ENCODE peak calls at places on chromosomes 2 and 18, in nine cellular contexts. A is endothelial cell of umbilical vein; T is pancreas; E is omental fat pad; Q is K562; U is adrenal gland; R is neural progenitor cell; Z is CD8-positive, alpha-beta T cell; B is fibroblast of pulmonary artery. F is an unnamed sample.

GRCh38 chr2:154978244-154978643 is 279.7 kb downstream of the KCNJ3 start:
- DNase-seq in R (no peak), U (no peak), A (no peak), T (no peak), Z (no peak), E (no peak), Q (no peak), B (no peak), F (no peak)

GRCh38 chr2:158894078-158894477 is 74.4 kb upstream of the TANC1 start:
- DNase-seq in A (no peak), B (peak), E (no peak), Z (no peak), T (no peak), R (no peak), U (peak), Q (peak), F (no peak)

GRCh38 chr2:133411857-133412256 is 156.4 kb downstream of the NCKAP5 start:
- DNase-seq in Z (no peak), E (no peak), R (peak), T (no peak), Q (peak), B (no peak), U (no peak), A (no peak), F (no peak)

GRCh38 chr2:56613254-56613653 is 429.5 kb downstream of the CCDC85A start:
- DNase-seq in Q (no peak), U (no peak), Z (no peak), T (no peak), B (no peak), E (no peak), R (no peak), A (no peak), F (no peak)

GRCh38 chr2:179655627-179656026 is 205.8 kb downstream of the ZNF385B start:
- DNase-seq in Z (no peak), B (peak), E (no peak), A (no peak), R (no peak), T (no peak), U (no peak), Q (no peak), F (no peak)

GRCh38 chr2:200302940-200303727 is 3.4 kb upstream of the SPATS2L start:
- DNase-seq in Q (no peak), R (no peak), Z (no peak), E (no peak), T (no peak), U (no peak), B (peak), A (no peak), F (no peak)

GRCh38 chr2:188158337-188159100 is 133.2 kb upstream of the GULP1 start:
- DNase-seq in E (no peak), T (no peak), U (no peak), Z (no peak), Q (no peak), B (peak), R (no peak), A (no peak), F (no peak)

GRCh38 chr2:96119389-96119751 is 3.0 kb upstream of the ADRA2B start:
- DNase-seq in Q (no peak), B (no peak), E (no peak), U (no peak), R (no peak), T (no peak), Z (no peak), A (no peak), F (no peak)

GRCh38 chr2:185391571-185391970 is 347.0 kb upstream of the FSIP2 start:
- DNase-seq in Z (no peak), B (no peak), R (no peak), T (no peak), A (no peak), E (no peak), Q (no peak), U (no peak), F (no peak)

GRCh38 chr2:27776696-27777095 is 5.2 kb downstream of the MRPL33 start:
- DNase-seq in A (no peak), Q (no peak), E (no peak), Z (no peak), T (no peak), U (no peak), R (no peak), B (no peak), F (no peak)

GRCh38 chr2:235659767-235660322 is 166.0 kb downstream of the AGAP1 start:
- DNase-seq in T (no peak), A (no peak), Z (no peak), Q (peak), U (peak), E (no peak), B (peak), R (no peak), F (no peak)

GRCh38 chr2:15728247-15728721 is 136.6 kb downstream of the DDX1 start:
- DNase-seq in E (no peak), R (peak), Q (no peak), A (no peak), T (no peak), U (no peak), B (no peak), Z (no peak), F (no peak)

GRCh38 chr2:120546077-120546864 is 189.4 kb upstream of the GLI2 start:
- DNase-seq in Z (no peak), A (no peak), T (no peak), U (no peak), Q (peak), E (peak), R (peak), B (peak), F (no peak)

GRCh38 chr2:224594840-224595239 is 9.7 kb upstream of the CUL3 start:
- DNase-seq in Q (peak), A (no peak), E (no peak), R (no peak), B (no peak), Z (no peak), U (no peak), T (no peak), F (no peak)

GRCh38 chr2:168816369-168816768 is 13.9 kb downstream of the NOSTRIN start:
- DNase-seq in U (peak), E (no peak), T (no peak), A (no peak), Q (no peak), Z (no peak), B (peak), R (no peak), F (no peak)

GRCh38 chr2:18176679-18177215 is 298.3 kb downstream of the KCNS3 start:
- DNase-seq in U (no peak), A (no peak), E (no peak), R (no peak), T (no peak), B (no peak), Z (no peak), Q (no peak), F (no peak)

GRCh38 chr2:102025016-102025491 is 33.3 kb downstream of the IL1R2 start:
- DNase-seq in R (no peak), E (no peak), B (peak), A (no peak), U (no peak), Z (no peak), Q (no peak), T (no peak), F (no peak)

GRCh38 chr18:57585846-57586242 is 658 bp downstream of the FECH start:
- DNase-seq in U (no peak), Z (no peak), R (peak), A (no peak), B (peak), Q (no peak), T (no peak), E (no peak), F (no peak)

GRCh38 chr2:16014041-16014787 is 73.9 kb downstream of the MYCN start:
- DNase-seq in R (no peak), B (no peak), U (no peak), T (no peak), Z (no peak), E (no peak), Q (no peak), A (no peak), F (no peak)

GRCh38 chr18:36499938-36500337 is 202.4 kb downstream of the FHOD3 start:
- DNase-seq in Q (no peak), R (no peak), Z (no peak), E (no peak), A (no peak), B (peak), T (no peak), U (no peak), F (no peak)

GRCh38 chr2:233691443-233692433 is 952 bp upstream of the UGT1A6 start:
- DNase-seq in E (no peak), Z (no peak), B (no peak), T (no peak), U (no peak), A (no peak), Q (no peak), R (no peak), F (no peak)

GRCh38 chr18:10798727-10799435 is 273.1 kb downstream of the NAPG start:
- DNase-seq in T (no peak), Z (no peak), A (no peak), E (no peak), U (no peak), R (no peak), Q (peak), B (peak), F (no peak)

GRCh38 chr2:233331536-233331935 is 22.8 kb upstream of the DGKD start:
- DNase-seq in Z (peak), T (no peak), U (peak), B (no peak), Q (no peak), R (no peak), E (no peak), A (no peak), F (no peak)

GRCh38 chr18:55503167-55503820 is 84.7 kb downstream of the TCF4 start:
- DNase-seq in B (no peak), Z (no peak), A (peak), R (no peak), T (no peak), E (no peak), U (no peak), Q (no peak), F (no peak)

GRCh38 chr2:158403237-158403636 is 53.3 kb downstream of the CCDC148 start:
- DNase-seq in U (no peak), T (no peak), Q (no peak), E (no peak), R (no peak), Z (no peak), B (no peak), A (no peak), F (no peak)

GRCh38 chr2:172182624-172183023 is 79.9 kb upstream of the DLX2 start:
- DNase-seq in B (no peak), U (no peak), Q (no peak), Z (no peak), R (no peak), A (no peak), E (no peak), T (no peak), F (no peak)
- TF ChIP-seq CTCF in B (no peak), U (no peak), Q (no peak), Z (no peak), R (no peak), A (no peak), E (no peak), T (no peak), F (no peak)

DNA sequence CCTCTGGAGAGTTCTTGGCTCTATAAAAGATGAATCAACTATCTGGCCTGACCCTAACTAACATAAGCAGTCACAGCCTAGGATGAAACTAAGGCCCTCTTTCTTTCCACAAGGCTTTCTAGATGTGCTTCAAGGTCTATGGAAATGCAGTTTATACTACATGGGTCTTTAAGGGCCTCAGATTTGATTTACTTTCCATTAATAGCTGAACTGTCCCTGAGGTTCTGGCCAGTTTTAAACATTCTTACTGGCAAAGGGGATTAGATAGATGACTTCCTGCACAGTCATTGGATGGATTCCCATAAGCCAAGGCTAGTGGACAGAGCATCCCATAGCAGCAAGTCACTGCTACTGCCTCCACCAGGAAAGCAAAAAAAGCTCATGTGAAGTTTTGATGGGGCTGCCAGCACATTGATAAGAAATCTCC is 38.1 kb upstream of the LCLAT1 start:
- DNase-seq in A (no peak), U (peak), Q (no peak), E (no peak), T (no peak), B (peak), Z (no peak), R (no peak), F (no peak)
- TF ChIP-seq CTCF in A (no peak), U (no peak), Q (peak), E (no peak), T (no peak), B (no peak), Z (no peak), R (no peak), F (no peak)

GRCh38 chr2:113850687-113851086 is 39.2 kb upstream of the ACTR3 start:
- DNase-seq in Z (no peak), A (no peak), R (no peak), E (no peak), B (peak), U (peak), T (no peak), Q (no peak), F (no peak)
- TF ChIP-seq CTCF in Z (no peak), A (no peak), R (no peak), E (no peak), B (no peak), U (no peak), T (no peak), Q (no peak), F (no peak)

DNA sequence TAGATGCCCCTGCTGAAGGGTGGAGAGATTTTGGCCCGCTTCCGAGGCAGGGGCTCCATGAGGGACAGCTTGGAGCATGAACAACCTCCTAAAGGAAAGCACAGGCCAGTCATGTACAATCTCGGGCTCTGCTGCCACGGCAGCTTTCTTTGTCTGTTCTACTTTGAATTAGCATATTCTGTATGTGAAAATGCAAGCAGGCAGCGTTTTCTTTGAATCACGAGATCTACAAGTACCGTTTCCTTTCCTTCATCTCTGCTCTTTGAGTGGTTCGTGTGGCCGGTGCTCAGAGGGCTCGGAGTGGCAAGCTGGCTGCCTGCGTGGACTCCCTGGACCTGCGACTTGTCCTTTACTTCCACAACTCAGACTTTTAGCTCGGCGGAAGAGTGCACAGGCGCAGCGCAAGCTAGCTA is 6.8 kb downstream of the TWIST2 start:
- DNase-seq in A (no peak), E (no peak), R (no peak), Q (no peak), Z (no peak), T (no peak), B (no peak), U (no peak), F (no peak)
- TF ChIP-seq CTCF in A (no peak), E (no peak), R (no peak), Q (no peak), Z (no peak), T (no peak), B (no peak), U (no peak), F (no peak)

DNA sequence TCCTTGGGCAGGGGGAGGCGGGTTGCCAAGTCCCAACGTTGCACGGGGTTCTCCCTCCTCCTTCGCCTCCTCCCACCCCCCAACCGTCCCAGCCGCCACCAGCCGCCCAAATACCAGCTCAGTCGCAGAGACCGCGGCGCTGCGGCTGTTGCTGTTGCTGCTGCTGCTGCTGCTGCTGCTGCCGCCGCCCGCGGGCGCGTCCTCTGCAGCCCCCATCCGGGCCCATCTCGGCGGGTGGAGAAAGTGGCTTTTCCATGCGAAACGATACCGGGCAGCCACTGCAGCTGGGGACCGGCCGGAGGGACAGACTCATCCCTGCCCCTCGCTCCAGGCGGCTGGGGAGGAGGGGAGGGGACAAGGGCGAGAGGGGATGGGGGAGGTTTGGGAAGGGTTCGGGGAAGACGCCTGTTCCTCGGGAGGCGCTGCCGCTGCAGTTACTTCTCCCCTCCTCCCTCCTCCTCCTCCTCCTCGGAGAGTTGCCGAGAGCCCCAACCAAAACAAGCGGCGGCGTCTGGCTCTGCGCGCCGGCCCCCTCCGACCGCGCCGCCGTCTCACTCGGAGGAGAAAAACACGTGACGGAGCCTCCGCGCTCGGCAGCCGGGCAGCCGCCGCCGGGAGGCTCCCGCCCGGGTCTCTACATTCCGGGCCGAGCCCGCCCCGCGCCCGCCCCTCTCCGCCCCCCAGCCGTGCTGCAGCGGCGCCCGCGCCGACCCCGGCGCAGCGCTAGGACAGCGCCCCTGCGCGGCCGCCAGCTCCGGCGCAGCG is at the start of gene IRS1:
- DNase-seq in A (peak), U (peak), E (no peak), T (peak), R (peak), Z (peak), Q (peak), B (peak), F (peak)
- TF ChIP-seq CTCF in A (no peak), U (peak), E (no peak), T (no peak), R (no peak), Z (peak), Q (peak), B (no peak), F (no peak)

GRCh38 chr2:182864949-182865348 is 1.5 kb downstream of the FRZB start:
- DNase-seq in Z (no peak), E (no peak), A (no peak), U (no peak), Q (no peak), B (no peak), T (no peak), R (no peak), F (no peak)
- TF ChIP-seq CTCF in Z (no peak), E (no peak), A (no peak), U (no peak), Q (no peak), B (no peak), T (no peak), R (no peak), F (no peak)

F was measured in mesothelial cell of epicardium.